ENCODE peak calls at places on chromosomes 7 and 10, in eight cellular contexts. E is HCT116, F is GM12878, W is Panc1, X is upper lobe of left lung, B is K562, C is HepG2, K is GM23338. G is an unnamed sample.

GRCh38 chr10:11325817-11326216 is 285.6 kb downstream of the USP6NL start:
- ATAC-seq in E (no peak), F (no peak), W (no peak), X (no peak), B (no peak), C (no peak), K (no peak), G (no peak)

GRCh38 chr10:117899181-117899683 is 147.5 kb downstream of the RAB11FIP2 start:
- ATAC-seq in E (no peak), F (no peak), W (no peak), X (no peak), B (no peak), C (no peak), K (peak), G (no peak)

GRCh38 chr7:108073305-108074070 is 56.7 kb downstream of the LAMB4 start:
- ATAC-seq in E (no peak), F (no peak), W (no peak), X (no peak), B (no peak), C (no peak), K (no peak), G (no peak)

GRCh38 chr10:34475222-34475621 is 339.9 kb downstream of the PARD3 start:
- ATAC-seq in E (no peak), F (no peak), W (no peak), X (no peak), B (no peak), C (no peak), K (no peak), G (no peak)

GRCh38 chr7:2225830-2226229 is 6.9 kb downstream of the MAD1L1 start:
- ATAC-seq in E (no peak), F (no peak), W (no peak), X (no peak), B (no peak), C (no peak), K (no peak), G (no peak)

GRCh38 chr7:84799131-84799530 is 387.7 kb downstream of the SEMA3D start:
- ATAC-seq in E (no peak), F (no peak), W (no peak), X (no peak), B (no peak), C (no peak), K (no peak), G (no peak)

GRCh38 chr7:156603004-156603403 is 37.6 kb upstream of the RNF32 start:
- ATAC-seq in E (no peak), F (no peak), W (no peak), X (no peak), B (no peak), C (no peak), K (no peak), G (no peak)

GRCh38 chr7:33905389-33906032 is at the start of gene BMPER:
- ATAC-seq in E (no peak), F (no peak), W (peak), X (no peak), B (no peak), C (peak), K (peak), G (no peak)

GRCh38 chr7:21412953-21413352 is 14.9 kb upstream of the SP4 start:
- ATAC-seq in E (no peak), F (peak), W (no peak), X (no peak), B (no peak), C (no peak), K (peak), G (no peak)

GRCh38 chr7:50560865-50561351 is 4.3 kb downstream of the DDC start:
- ATAC-seq in E (no peak), F (no peak), W (peak), X (no peak), B (peak), C (peak), K (peak), G (no peak)

GRCh38 chr10:43259248-43259980 is 7.5 kb downstream of the RASGEF1A start:
- ATAC-seq in E (no peak), F (no peak), W (no peak), X (no peak), B (no peak), C (no peak), K (no peak), G (no peak)

GRCh38 chr10:110101464-110102144 is 93.8 kb downstream of the ADD3 start:
- ATAC-seq in E (no peak), F (peak), W (no peak), X (no peak), B (no peak), C (no peak), K (no peak), G (no peak)

GRCh38 chr7:24970676-24971075 is 9.3 kb downstream of the OSBPL3 start:
- ATAC-seq in E (peak), F (no peak), W (no peak), X (no peak), B (peak), C (no peak), K (no peak), G (no peak)

GRCh38 chr7:8442814-8443304 is 9.4 kb downstream of the NXPH1 start:
- ATAC-seq in E (no peak), F (peak), W (no peak), X (peak), B (peak), C (no peak), K (peak), G (no peak)

GRCh38 chr10:88045544-88046415 is 182.4 kb downstream of the PTEN start:
- ATAC-seq in E (no peak), F (no peak), W (no peak), X (no peak), B (no peak), C (no peak), K (no peak), G (no peak)

GRCh38 chr7:102413071-102413470 is 16.9 kb downstream of the PRKRIP1 start:
- ATAC-seq in E (no peak), F (no peak), W (no peak), X (no peak), B (no peak), C (no peak), K (no peak), G (no peak)

GRCh38 chr7:24199978-24200377 is 84.0 kb upstream of the NPY start:
- ATAC-seq in E (no peak), F (no peak), W (no peak), X (no peak), B (no peak), C (no peak), K (no peak), G (no peak)

GRCh38 chr7:54111850-54112249 is 430.3 kb upstream of the VSTM2A start:
- ATAC-seq in E (no peak), F (no peak), W (no peak), X (no peak), B (no peak), C (no peak), K (no peak), G (no peak)

GRCh38 chr7:142400042-142400441 is 142.2 kb upstream of the PRSS58 start:
- ATAC-seq in E (no peak), F (no peak), W (no peak), X (no peak), B (no peak), C (no peak), K (no peak), G (no peak)

GRCh38 chr7:522071-522937 is 2.7 kb upstream of the PDGFA start:
- ATAC-seq in E (peak), F (peak), W (no peak), X (no peak), B (peak), C (no peak), K (peak), G (no peak)

GRCh38 chr10:89332092-89332633 is 4.4 kb downstream of the IFIT3 start:
- ATAC-seq in E (no peak), F (peak), W (peak), X (peak), B (peak), C (peak), K (peak), G (no peak)

GRCh38 chr10:119526606-119527592 is 15.6 kb downstream of the RGS10 start:
- ATAC-seq in E (no peak), F (peak), W (peak), X (no peak), B (peak), C (peak), K (peak), G (no peak)

GRCh38 chr10:121088524-121088923 is 237.4 kb downstream of the WDR11 start:
- ATAC-seq in E (peak), F (no peak), W (peak), X (no peak), B (no peak), C (no peak), K (peak), G (no peak)

GRCh38 chr7:30183712-30184372 is 49.1 kb downstream of the MTURN start:
- ATAC-seq in E (no peak), F (no peak), W (no peak), X (no peak), B (no peak), C (no peak), K (no peak), G (no peak)

GRCh38 chr10:113681533-113682470 is 2.1 kb downstream of the CASP7 start:
- ATAC-seq in E (no peak), F (peak), W (no peak), X (no peak), B (no peak), C (no peak), K (no peak), G (no peak)

GRCh38 chr10:97599272-97599619 is 9.7 kb downstream of the C10orf62 start:
- ATAC-seq in E (no peak), F (no peak), W (no peak), X (no peak), B (no peak), C (no peak), K (no peak), G (no peak)

GRCh38 chr10:97597778-97598177 is 8.3 kb downstream of the C10orf62 start:
- ATAC-seq in E (no peak), F (no peak), W (no peak), X (no peak), B (peak), C (no peak), K (no peak), G (no peak)

GRCh38 chr10:97601268-97602215 is 12.0 kb downstream of the C10orf62 start:
- ATAC-seq in E (no peak), F (no peak), W (peak), X (no peak), B (no peak), C (no peak), K (peak), G (no peak)

GRCh38 chr10:97598407-97599271 is 9.1 kb downstream of the C10orf62 start:
- ATAC-seq in E (no peak), F (no peak), W (no peak), X (no peak), B (no peak), C (no peak), K (no peak), G (no peak)

DNA sequence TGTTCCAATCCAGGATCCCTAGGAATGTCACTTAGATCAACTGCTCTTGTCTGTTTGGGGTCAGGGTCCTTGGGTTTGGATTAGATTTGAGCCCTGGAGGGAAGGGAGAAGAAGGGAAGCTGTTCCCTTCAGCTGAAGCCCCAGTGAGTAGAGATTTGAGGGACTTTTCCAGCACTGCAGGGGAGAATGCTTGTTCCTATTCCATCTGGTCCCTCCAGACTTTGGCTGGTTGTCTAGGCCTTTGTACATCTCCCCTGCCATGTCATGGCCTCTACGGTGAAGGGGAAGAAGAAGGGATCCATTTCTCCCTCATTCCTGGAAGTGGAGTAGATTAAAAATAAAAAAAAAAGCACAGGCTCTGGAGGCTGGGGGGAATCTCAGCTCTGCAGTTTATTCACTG is 11.1 kb downstream of the C10orf62 start:
- ATAC-seq in E (no peak), F (no peak), W (no peak), X (no peak), B (no peak), C (no peak), K (no peak), G (no peak)
- TF ChIP-seq CTCF in E (no peak), F (no peak), W (no peak), X (no peak), B (no peak), C (no peak), K (no peak), G (no peak)

GRCh38 chr7:14766747-14767146 is 135.8 kb downstream of the DGKB start:
- ATAC-seq in E (no peak), F (no peak), W (no peak), X (no peak), B (no peak), C (no peak), K (no peak), G (no peak)
- TF ChIP-seq POLR2AphosphoS5 in E (no peak), F (no peak), W (no peak), X (no peak), B (no peak), C (no peak), K (no peak), G (no peak)

GRCh38 chr10:17626656-17627055 is 9.5 kb upstream of the HACD1 start:
- ATAC-seq in E (no peak), F (peak), W (no peak), X (no peak), B (no peak), C (no peak), K (no peak), G (no peak)
- TF ChIP-seq CTCF in E (no peak), F (no peak), W (no peak), X (no peak), B (no peak), C (no peak), K (no peak), G (no peak)

GRCh38 chr10:114856544-114857287 is 35.1 kb downstream of the FHIP2A start:
- ATAC-seq in E (no peak), F (no peak), W (peak), X (no peak), B (no peak), C (no peak), K (no peak), G (no peak)
- TF ChIP-seq POLR2AphosphoS5 in E (no peak), F (no peak), W (no peak), X (no peak), B (no peak), C (no peak), K (no peak), G (peak)

GRCh38 chr10:14562197-14562596 is 212.5 kb downstream of the FAM107B start:
- ATAC-seq in E (no peak), F (no peak), W (no peak), X (no peak), B (no peak), C (no peak), K (no peak), G (no peak)

GRCh38 chr10:14560794-14561765 is 213.6 kb downstream of the FAM107B start:
- ATAC-seq in E (no peak), F (peak), W (no peak), X (no peak), B (no peak), C (no peak), K (no peak), G (no peak)

GRCh38 chr10:14562615-14563214 is 212.0 kb downstream of the FAM107B start:
- ATAC-seq in E (no peak), F (no peak), W (no peak), X (no peak), B (no peak), C (no peak), K (no peak), G (no peak)

GRCh38 chr10:14558025-14558424 is 216.7 kb downstream of the FAM107B start:
- ATAC-seq in E (no peak), F (no peak), W (no peak), X (no peak), B (no peak), C (no peak), K (no peak), G (no peak)

GRCh38 chr10:14560274-14560673 is 214.4 kb downstream of the FAM107B start:
- ATAC-seq in E (peak), F (peak), W (no peak), X (peak), B (peak), C (peak), K (peak), G (no peak)
- TF ChIP-seq CTCF in E (no peak), F (peak), W (no peak), X (peak), B (peak), C (peak), K (peak), G (no peak)

GRCh38 chr10:124626759-124627380 is 117.3 kb downstream of the FAM53B start:
- ATAC-seq in E (peak), F (peak), W (no peak), X (peak), B (no peak), C (no peak), K (peak), G (no peak)
- TF ChIP-seq POLR2AphosphoS5 in E (no peak), F (no peak), W (no peak), X (no peak), B (no peak), C (no peak), K (no peak), G (no peak)

GRCh38 chr7:122549578-122549977 is 149.3 kb downstream of the RNF133 start:
- ATAC-seq in E (no peak), F (no peak), W (no peak), X (no peak), B (no peak), C (peak), K (no peak), G (no peak)

GRCh38 chr7:122552769-122553168 is 146.1 kb downstream of the RNF133 start:
- ATAC-seq in E (no peak), F (no peak), W (no peak), X (no peak), B (no peak), C (no peak), K (no peak), G (no peak)

GRCh38 chr7:122553761-122554160 is 145.2 kb downstream of the RNF133 start:
- ATAC-seq in E (no peak), F (no peak), W (no peak), X (no peak), B (no peak), C (no peak), K (no peak), G (no peak)

GRCh38 chr7:122546496-122546895 is 152.4 kb downstream of the RNF133 start:
- ATAC-seq in E (no peak), F (no peak), W (no peak), X (no peak), B (no peak), C (no peak), K (no peak), G (no peak)

GRCh38 chr7:122550545-122550944 is 148.4 kb downstream of the RNF133 start:
- ATAC-seq in E (no peak), F (peak), W (no peak), X (no peak), B (no peak), C (no peak), K (peak), G (no peak)
- TF ChIP-seq CTCF in E (peak), F (no peak), W (no peak), X (no peak), B (no peak), C (peak), K (peak), G (no peak)

GRCh38 chr7:155069992-155070827 is at the start of gene HTR5A:
- ATAC-seq in E (peak), F (peak), W (peak), X (peak), B (peak), C (peak), K (peak), G (peak)
- TF ChIP-seq POLR2AphosphoS5 in E (peak), F (no peak), W (no peak), X (no peak), B (peak), C (no peak), K (no peak), G (no peak)

GRCh38 chr7:12291870-12292269 is 80.8 kb downstream of the TMEM106B start:
- ATAC-seq in E (peak), F (peak), W (no peak), X (no peak), B (peak), C (peak), K (no peak), G (no peak)
- TF ChIP-seq CTCF in E (peak), F (peak), W (peak), X (no peak), B (peak), C (peak), K (peak), G (no peak)

GRCh38 chr7:41835977-41836530 is 133.2 kb upstream of the INHBA start:
- ATAC-seq in E (no peak), F (no peak), W (no peak), X (no peak), B (no peak), C (no peak), K (no peak), G (no peak)
- TF ChIP-seq POLR2AphosphoS5 in E (no peak), F (no peak), W (no peak), X (no peak), B (no peak), C (no peak), K (no peak), G (no peak)

G was measured in gastroesophageal sphincter.